ENCODE peak calls at places on chromosomes 12 and 14, in four cellular contexts. F is AG08395, U is B cell, Z is endothelial cell. O is an unnamed sample.

GRCh38 chr12:62799126-62799736 is 135.7 kb downstream of the PPM1H start:
- DNase-seq in U (peak), F (peak), Z (peak), O (peak)

GRCh38 chr12:119710941-119711551 is 43.1 kb downstream of the PRKAB1 start:
- DNase-seq in F (no peak), U (no peak), Z (no peak), O (no peak)

GRCh38 chr12:124359671-124360581 is 65.0 kb downstream of the RFLNA start:
- DNase-seq in F (no peak), U (no peak), Z (no peak), O (no peak)

GRCh38 chr14:89466939-89467338 is 49.9 kb upstream of the FOXN3 start:
- DNase-seq in F (peak), U (no peak), Z (no peak), O (no peak)

GRCh38 chr12:49348781-49349180 is 2.1 kb downstream of the DNAJC22 start:
- DNase-seq in F (no peak), Z (no peak), U (no peak), O (no peak)

GRCh38 chr12:45577844-45578399 is 151.6 kb upstream of the ARID2 start:
- DNase-seq in U (no peak), F (no peak), Z (no peak), O (no peak)

GRCh38 chr12:42511656-42512055 is 77.9 kb downstream of the PRICKLE1 start:
- DNase-seq in Z (no peak), U (no peak), F (no peak), O (no peak)

GRCh38 chr12:32997471-32997870 is 100.9 kb upstream of the PKP2 start:
- DNase-seq in Z (no peak), F (no peak), U (no peak), O (no peak)

GRCh38 chr12:132460571-132460970 is 29.4 kb upstream of the FBRSL1 start:
- DNase-seq in F (no peak), U (no peak), Z (peak), O (no peak)

GRCh38 chr12:55741978-55742377 is 944 bp upstream of the GDF11 start:
- DNase-seq in Z (no peak), F (no peak), U (no peak), O (no peak)

GRCh38 chr14:51834218-51834617 is 26.2 kb upstream of the GNG2 start:
- DNase-seq in F (no peak), U (no peak), Z (no peak), O (no peak)

GRCh38 chr12:118682656-118683055 is 298.7 kb upstream of the SRRM4 start:
- DNase-seq in U (no peak), F (no peak), Z (no peak), O (no peak)

GRCh38 chr12:50790081-50790480 is 26.2 kb downstream of the ATF1 start:
- DNase-seq in U (no peak), F (no peak), Z (no peak), O (no peak)

GRCh38 chr12:113591480-113591971 is 119.9 kb upstream of the LHX5 start:
- DNase-seq in U (no peak), Z (peak), F (no peak), O (no peak)